ENCODE peak calls at places on chromosomes 5 and 9, in five cellular contexts. D, C, H, M and Q are unnamed samples.

GRCh38 chr9:110440796-110441195 is 103.1 kb upstream of the TXNDC8 start:
- DNase-seq in D (no peak), C (no peak), H (no peak), M (no peak), Q (no peak)

GRCh38 chr5:134255418-134256150 is 29.7 kb upstream of the PPP2CA start:
- DNase-seq in D (no peak), C (no peak), H (no peak), M (no peak), Q (no peak)

GRCh38 chr5:116442095-116442534 is 132.5 kb downstream of the SEMA6A start:
- DNase-seq in D (peak; percentile 46), C (no peak), H (no peak), M (no peak), Q (no peak)

GRCh38 chr5:62289813-62290212 is 16.2 kb upstream of the KIF2A start:
- DNase-seq in D (no peak), C (no peak), H (no peak), M (no peak), Q (no peak)

GRCh38 chr9:133121200-133122166 is at the start of gene RALGDS:
- DNase-seq in D (peak; percentile 93), C (peak; percentile 87), H (peak; percentile 98), M (no peak), Q (peak; percentile 91)

GRCh38 chr5:9596256-9596655 is 33.9 kb downstream of the TAS2R1 start:
- DNase-seq in D (no peak), C (no peak), H (no peak), M (peak; percentile 39), Q (no peak)

GRCh38 chr5:53479045-53479655 is 1.3 kb upstream of the FST start:
- DNase-seq in D (no peak), C (no peak), H (peak; percentile 39), M (no peak), Q (no peak)

GRCh38 chr9:107299437-107299836 is 16.4 kb downstream of the RAD23B start:
- DNase-seq in D (no peak), C (no peak), H (no peak), M (no peak), Q (no peak)

GRCh38 chr9:22084336-22085035 is 75.4 kb upstream of the CDKN2B start:
- DNase-seq in D (no peak), C (no peak), H (no peak), M (peak; percentile 71), Q (no peak)

GRCh38 chr5:95664204-95664786 is 17.7 kb downstream of the RFESD start:
- DNase-seq in D (no peak), C (no peak), H (no peak), M (no peak), Q (peak; percentile 52)

GRCh38 chr9:121720992-121721350 is 69.5 kb downstream of the DAB2IP start:
- DNase-seq in D (no peak), C (no peak), H (no peak), M (no peak), Q (no peak)

DNA sequence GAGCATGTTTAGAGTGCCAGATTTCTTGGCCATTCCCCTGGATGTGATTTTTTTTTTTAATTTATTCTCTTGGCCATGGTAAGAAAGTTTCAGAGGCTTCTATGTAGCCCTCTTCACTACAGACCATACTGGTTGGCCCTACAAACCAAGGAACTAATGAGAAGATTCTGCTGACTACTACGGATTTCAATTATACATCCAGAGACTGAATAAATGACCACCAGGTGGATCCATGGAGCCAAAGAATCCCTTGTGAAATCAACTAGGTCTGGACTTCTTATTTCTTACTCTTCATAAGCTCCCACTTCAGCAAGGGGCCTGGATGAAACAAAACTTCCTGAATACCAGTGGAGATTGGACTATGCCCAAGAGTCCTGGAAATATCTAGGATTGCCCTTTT is 27.6 kb downstream of the ZNF622 start:
- DNase-seq in D (no peak), C (no peak), H (no peak), M (no peak), Q (no peak)
- TF ChIP-seq CTCF in D (no peak), C (no peak), H (no peak), M (peak; percentile 9), Q (no peak)

GRCh38 chr9:84294551-84294950 is 46.0 kb downstream of the SLC28A3 start:
- DNase-seq in D (no peak), C (peak; percentile 20), H (no peak), M (no peak), Q (no peak)
- TF ChIP-seq CTCF in D (no peak), C (peak; percentile 41), H (peak; percentile 24), M (peak; percentile 3), Q (no peak)

GRCh38 chr9:77014597-77015263 is 4.7 kb upstream of the FOXB2 start:
- DNase-seq in D (no peak), C (peak; percentile 53), H (peak; percentile 29), M (no peak), Q (no peak)
- TF ChIP-seq CTCF in D (no peak), C (no peak), H (no peak), M (no peak), Q (peak; percentile 24)

GRCh38 chr9:27196383-27196782 is 87.4 kb downstream of the TEK start:
- DNase-seq in D (no peak), C (no peak), H (no peak), M (no peak), Q (no peak)

GRCh38 chr9:27195191-27195590 is 86.2 kb downstream of the TEK start:
- DNase-seq in D (no peak), C (no peak), H (no peak), M (no peak), Q (no peak)

GRCh38 chr9:27202056-27202455 is 93.0 kb downstream of the TEK start:
- DNase-seq in D (no peak), C (no peak), H (no peak), M (no peak), Q (no peak)

GRCh38 chr9:27194401-27195091 is 85.5 kb downstream of the TEK start:
- DNase-seq in D (no peak), C (no peak), H (no peak), M (peak; percentile 10), Q (no peak)

GRCh38 chr9:27198175-27198574 is 89.2 kb downstream of the TEK start:
- DNase-seq in D (no peak), C (peak; percentile 22), H (no peak), M (no peak), Q (no peak)
- TF ChIP-seq CTCF in D (no peak), C (no peak), H (no peak), M (no peak), Q (no peak)

GRCh38 chr5:139659673-139660072 is 11.5 kb downstream of the CXXC5 start:
- DNase-seq in D (no peak), C (no peak), H (no peak), M (no peak), Q (no peak)

GRCh38 chr5:139660105-139660915 is 12.2 kb downstream of the CXXC5 start:
- DNase-seq in D (peak; percentile 92), C (no peak), H (no peak), M (no peak), Q (no peak)

GRCh38 chr5:139658928-139659667 is 10.9 kb downstream of the CXXC5 start:
- DNase-seq in D (peak; percentile 57), C (no peak), H (no peak), M (no peak), Q (no peak)

GRCh38 chr5:139657363-139658321 is 9.5 kb downstream of the CXXC5 start:
- DNase-seq in D (no peak), C (no peak), H (no peak), M (no peak), Q (no peak)

GRCh38 chr5:139658501-139658927 is 10.4 kb downstream of the CXXC5 start:
- DNase-seq in D (no peak), C (no peak), H (no peak), M (no peak), Q (no peak)
- TF ChIP-seq CTCF in D (no peak), C (no peak), H (no peak), M (no peak), Q (no peak)